ENCODE peak calls at places on chromosomes 2 and 18, in five cellular contexts. R is pancreas, U is hepatocyte, W is spleen, M is fibroblast of lung. S is an unnamed sample. For H3K4me1 and H3K27me3, the result is how much of the 10 kb centered on the place peaks cover.

GRCh38 chr18:48932462-48932818 is 18.3 kb downstream of the SMAD7 start:
- DNase-seq in U (no peak), R (no peak), M (no peak), W (no peak), S (peak)

GRCh38 chr2:219620546-219620945 is 6.9 kb upstream of the SLC4A3 start:
- DNase-seq in R (no peak), W (no peak), M (no peak), U (no peak), S (no peak)

GRCh38 chr18:60676807-60677206 is 304.2 kb upstream of the MC4R start:
- DNase-seq in W (no peak), R (no peak), M (no peak), U (no peak), S (no peak)

GRCh38 chr2:152415231-152415642 is 80.3 kb downstream of the FMNL2 start:
- DNase-seq in M (no peak), R (no peak), U (peak), W (no peak), S (no peak)

GRCh38 chr2:15811367-15811766 is 129.0 kb upstream of the MYCN start:
- DNase-seq in M (no peak), U (no peak), W (no peak), R (no peak), S (no peak)

GRCh38 chr18:35201502-35201901 is 39.3 kb upstream of the ZNF397 start:
- DNase-seq in R (no peak), M (no peak), U (no peak), W (no peak), S (no peak)

GRCh38 chr2:205047273-205047839 is 502.1 kb downstream of the PARD3B start:
- DNase-seq in M (no peak), U (no peak), R (no peak), W (no peak), S (peak)

GRCh38 chr18:23875966-23876365 is 138.6 kb upstream of the TTC39C start:
- DNase-seq in M (no peak), R (no peak), U (no peak), W (no peak), S (no peak)

GRCh38 chr18:51711298-51711889 is 513.9 kb upstream of the MEX3C start:
- DNase-seq in U (no peak), W (no peak), M (no peak), R (no peak), S (no peak)

GRCh38 chr2:191927991-191928390 is 81.1 kb upstream of the CAVIN2 start:
- DNase-seq in M (peak), U (no peak), R (no peak), W (no peak), S (no peak)

GRCh38 chr2:69638630-69639029 is 4.9 kb downstream of the AAK1 start:
- DNase-seq in U (no peak), M (no peak), W (no peak), R (no peak), S (no peak)

GRCh38 chr2:112814278-112814677 is 22.3 kb downstream of the IL1B start:
- DNase-seq in M (no peak), R (no peak), U (no peak), W (no peak), S (no peak)

GRCh38 chr18:10188971-10189810 is 265.2 kb upstream of the APCDD1 start:
- DNase-seq in M (no peak), W (no peak), R (no peak), U (no peak), S (no peak)

GRCh38 chr2:151347904-151348303 is 9.5 kb upstream of the TNFAIP6 start:
- DNase-seq in U (peak), W (no peak), M (no peak), R (no peak), S (no peak)

GRCh38 chr2:60472663-60473289 is 80.7 kb downstream of the BCL11A start:
- DNase-seq in W (no peak), M (no peak), U (no peak), R (no peak), S (no peak)

GRCh38 chr2:178449700-178450573 is 1.0 kb downstream of the PRKRA start:
- DNase-seq in U (peak), M (no peak), W (no peak), R (peak), S (no peak)

GRCh38 chr2:237431372-237431771 is 17.4 kb upstream of the COL6A3 start:
- DNase-seq in W (no peak), R (no peak), U (no peak), M (peak), S (no peak)

GRCh38 chr18:22604390-22604985 is 186.8 kb upstream of the CTAGE1 start:
- DNase-seq in W (no peak), U (no peak), R (peak), M (peak), S (no peak)

GRCh38 chr2:38446972-38447561 is 70.0 kb upstream of the ATL2 start:
- DNase-seq in W (no peak), R (no peak), U (no peak), M (no peak), S (no peak)

GRCh38 chr2:38446418-38446817 is 69.3 kb upstream of the ATL2 start:
- DNase-seq in W (no peak), R (no peak), U (no peak), M (no peak), S (peak)

GRCh38 chr2:38454081-38454480 is 77.0 kb upstream of the ATL2 start:
- DNase-seq in U (no peak), W (no peak), R (no peak), M (no peak), S (no peak)

GRCh38 chr2:38444247-38444646 is 67.2 kb upstream of the ATL2 start:
- DNase-seq in M (no peak), W (no peak), R (no peak), U (no peak), S (no peak)

DNA sequence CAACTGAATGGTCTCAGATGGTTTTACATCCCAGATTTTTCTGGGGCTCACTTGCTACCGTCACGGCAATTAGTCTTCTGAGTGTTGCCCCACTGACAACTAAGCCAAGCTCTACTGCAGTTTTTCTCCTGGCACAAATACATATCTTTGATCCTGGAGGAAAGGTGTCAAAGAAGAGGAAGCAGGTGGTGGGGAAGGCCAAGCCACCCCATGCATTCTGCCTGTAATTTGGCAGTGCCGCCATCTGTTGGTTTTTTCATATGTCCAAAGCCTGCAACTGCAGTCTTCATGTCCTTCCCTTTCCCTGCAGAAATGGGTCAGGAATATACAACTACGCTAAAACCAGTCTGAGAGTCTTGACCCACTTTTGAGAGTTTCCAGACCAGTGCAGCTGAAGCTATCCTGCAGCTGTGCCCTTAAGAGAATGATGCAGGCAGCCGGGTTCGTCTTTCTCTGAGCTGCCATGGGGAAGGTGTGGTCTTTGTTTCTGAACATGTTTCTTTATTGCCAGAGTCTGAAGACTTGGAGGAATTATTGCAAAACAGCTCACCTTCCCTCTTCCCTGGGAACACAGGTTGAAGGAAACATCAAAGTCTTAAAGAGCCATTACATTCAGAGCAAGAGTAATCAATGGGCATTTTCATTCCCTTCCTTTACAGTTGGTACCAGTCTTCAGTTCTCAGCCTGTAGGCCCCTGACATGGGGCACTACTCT is 71.8 kb upstream of the ATL2 start:
- DNase-seq in M (no peak), R (no peak), W (no peak), U (no peak), S (no peak)
- H3K4me1 ChIP-seq in M (under half), R (under half), W (under half), U (under half), S (under half)

DNA sequence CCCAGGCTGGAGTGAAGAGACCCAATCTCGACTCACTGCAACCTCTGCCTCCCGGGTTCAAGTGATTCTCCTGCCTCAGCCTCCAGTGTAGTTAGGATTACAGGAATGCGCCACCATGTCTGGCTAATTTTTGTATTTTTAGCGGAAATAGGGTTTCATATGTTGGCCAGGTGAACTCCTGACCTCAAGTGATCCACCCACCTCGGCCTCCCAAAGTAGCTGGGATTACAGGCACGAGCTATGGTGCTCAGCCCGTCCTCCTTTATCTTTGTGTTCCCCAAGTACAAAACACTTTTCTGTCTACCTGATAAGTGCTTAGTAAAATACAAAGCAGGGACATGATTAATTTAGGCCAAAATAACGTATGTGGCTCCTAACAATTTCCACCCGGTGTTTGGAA is 91.2 kb upstream of the STK17B start:
- DNase-seq in W (no peak), M (no peak), U (no peak), R (no peak), S (no peak)
- H3K4me3 ChIP-seq in W (peak), M (no peak), U (no peak), R (no peak), S (no peak)

GRCh38 chr2:20961858-20962257 is 82.0 kb downstream of the APOB start:
- DNase-seq in W (no peak), R (no peak), U (no peak), M (no peak), S (no peak)
- H3K27me3 ChIP-seq in W (under half), R (under half), U (under half), M (under half), S (under half)

DNA sequence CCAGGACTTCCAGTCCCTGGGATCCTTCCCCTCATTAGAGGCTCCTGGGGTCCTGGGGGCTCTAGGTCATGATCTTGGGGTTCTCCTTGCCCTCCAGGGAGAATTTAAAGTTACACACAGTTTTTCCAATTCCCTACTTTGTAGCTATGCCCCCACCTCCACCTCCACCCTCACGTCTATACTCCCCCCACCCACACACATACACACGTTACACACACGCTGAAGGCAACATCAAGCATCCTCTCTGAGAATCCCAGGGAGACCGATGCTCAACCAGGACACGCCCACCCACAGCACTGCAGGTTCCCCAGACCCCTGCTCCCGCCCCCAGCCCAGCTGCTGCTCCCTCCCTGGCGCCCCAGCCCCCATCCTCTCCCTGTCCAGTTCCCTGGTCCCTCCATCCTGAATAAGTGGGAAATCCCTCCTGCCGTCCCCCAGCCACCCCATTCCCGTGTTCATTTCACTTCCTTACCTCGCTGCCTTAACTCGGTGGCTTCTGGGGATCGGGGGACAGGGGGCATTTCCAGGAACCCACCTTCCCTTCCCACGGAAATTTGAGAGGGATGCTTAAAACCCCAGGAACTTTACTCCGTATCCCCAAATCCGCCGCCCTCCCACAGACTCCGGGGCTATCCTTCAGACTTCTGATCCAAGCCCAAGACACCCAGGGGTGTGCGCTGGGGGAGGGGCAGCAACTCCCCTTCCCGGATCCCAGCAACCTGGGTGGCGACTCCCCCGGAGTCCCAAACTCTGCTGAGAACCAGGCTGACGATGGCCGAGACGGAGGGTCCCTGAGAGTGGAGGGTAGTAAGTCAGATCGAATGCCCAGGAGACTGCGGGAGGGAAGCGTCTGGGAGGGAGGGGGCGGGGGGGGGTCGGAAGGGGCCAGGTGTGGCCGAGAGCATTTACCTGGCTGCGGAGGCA is 6.7 kb upstream of the TNS1 start:
- DNase-seq in R (no peak), M (no peak), U (no peak), W (no peak), S (no peak)
- H3K4me1 ChIP-seq in R (under half), M (under half), U (under half), W (under half), S (under half)

GRCh38 chr2:173347305-173348168 is 7.1 kb upstream of the CDCA7 start:
- DNase-seq in U (no peak), M (no peak), W (no peak), R (no peak), S (peak)
- H3K4me3 ChIP-seq in U (no peak), M (no peak), W (no peak), R (no peak), S (no peak)

GRCh38 chr2:171999125-171999524 is 628 bp upstream of the METAP1D start:
- DNase-seq in M (peak), W (no peak), R (no peak), U (no peak), S (no peak)
- H3K27me3 ChIP-seq in M (under half), W (under half), R (under half), U (under half), S (under half)

GRCh38 chr2:144324446-144325045 is 195.4 kb downstream of the ZEB2 start:
- DNase-seq in W (no peak), M (no peak), R (no peak), U (no peak), S (no peak)
- H3K4me1 ChIP-seq in W (half or more), M (under half), R (under half), U (under half), S (under half)